ENCODE peak calls at places on chromosomes 16 and 17, in four cellular contexts. B is mesenchymal stem cell, I is H1, M is HCT116. A is an unnamed sample.

GRCh38 chr16:87263418-87264052 is 53.7 kb downstream of the C16orf95 start:
- DNase-seq in M (peak; percentile 79), I (no peak), B (no peak), A (no peak)

GRCh38 chr16:75948441-75948840 is 222.2 kb upstream of the CPHXL start:
- DNase-seq in M (no peak), I (no peak), B (no peak), A (no peak)

GRCh38 chr17:6677158-6677831 is 25.7 kb downstream of the C17orf100 start:
- DNase-seq in I (no peak), M (no peak), B (peak; percentile 9), A (no peak)

GRCh38 chr17:234163-235047 is 53.0 kb upstream of the DOC2B start:
- DNase-seq in I (no peak), M (no peak), B (no peak), A (no peak)

GRCh38 chr16:85245307-85246172 is 133.3 kb upstream of the CIBAR2 start:
- DNase-seq in B (peak; percentile 87), I (no peak), M (peak; percentile 57), A (no peak)

GRCh38 chr17:37064166-37064565 is 115.4 kb downstream of the AATF start:
- DNase-seq in I (no peak), B (no peak), M (no peak), A (no peak)

GRCh38 chr17:37361543-37361942 is 14.2 kb upstream of the C17orf78 start:
- DNase-seq in I (no peak), B (no peak), M (no peak), A (no peak)

GRCh38 chr17:61551255-61551742 is 39.7 kb downstream of the NACA2 start:
- DNase-seq in B (peak; percentile 57), I (no peak), M (peak; percentile 59), A (no peak)

GRCh38 chr16:3074860-3075545 is 9.6 kb downstream of the IL32 start:
- DNase-seq in M (no peak), I (no peak), B (no peak), A (no peak)

GRCh38 chr17:29763273-29763672 is 140.6 kb upstream of the CORO6 start:
- DNase-seq in I (no peak), B (no peak), M (no peak), A (no peak)
- H3K27ac ChIP-seq in I (no peak overlapping the region), B (no peak overlapping the region), M (no peak overlapping the region), A (no peak overlapping the region)

DNA sequence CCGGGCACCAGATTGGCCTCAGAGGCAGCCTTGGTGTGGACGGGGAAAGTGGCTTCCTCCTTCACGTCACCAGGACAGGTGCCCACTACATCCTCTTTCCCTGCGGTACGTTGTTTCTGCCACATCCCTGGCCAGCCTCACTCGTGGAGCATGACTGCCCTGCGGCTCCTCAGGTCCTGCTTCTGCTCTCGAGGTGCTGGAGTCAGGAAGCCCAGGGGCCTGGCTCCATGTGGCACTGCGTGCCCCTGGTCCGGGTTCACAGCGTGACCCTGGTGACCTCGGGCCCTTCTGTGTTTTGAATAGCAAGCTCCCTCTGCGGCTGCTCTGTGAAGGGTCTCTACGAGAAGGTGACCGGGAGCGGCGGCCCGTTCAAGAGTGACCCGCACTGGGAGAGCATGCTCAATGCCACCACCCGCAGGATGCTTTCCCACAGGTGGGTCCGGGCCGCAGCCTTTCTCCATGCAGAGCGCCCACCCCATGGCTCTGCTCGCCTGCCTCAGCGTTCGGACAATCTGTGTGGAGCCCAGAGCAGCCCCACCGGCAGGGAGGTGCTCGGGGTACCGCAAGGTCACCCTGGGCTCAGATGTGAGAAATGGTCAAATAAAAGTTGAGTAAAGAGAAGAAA is 13.5 kb downstream of the RGS11 start:
- DNase-seq in B (no peak), I (no peak), M (no peak), A (no peak)
- H3K36me3 ChIP-seq in B (peaks cover 70% of the 10 kb centered on the region), I (peaks cover 8% of the 10 kb centered on the region), M (no peaks in the 10 kb centered on the region), A (peaks cover 24% of the 10 kb centered on the region)

GRCh38 chr16:23394141-23394540 is 58.8 kb downstream of the COG7 start:
- DNase-seq in M (no peak), B (no peak), I (no peak), A (no peak)

GRCh38 chr16:23392223-23392600 is 60.8 kb downstream of the COG7 start:
- DNase-seq in I (no peak), B (no peak), M (no peak), A (no peak)

GRCh38 chr16:23389201-23389600 is 63.8 kb downstream of the COG7 start:
- DNase-seq in B (no peak), I (no peak), M (no peak), A (no peak)

GRCh38 chr16:23388786-23389185 is 64.2 kb downstream of the COG7 start:
- DNase-seq in I (no peak), B (no peak), M (no peak), A (no peak)

GRCh38 chr16:23391381-23392222 is 61.4 kb downstream of the COG7 start:
- DNase-seq in M (no peak), I (no peak), B (no peak), A (no peak)
- H3K27ac ChIP-seq in M (no peak overlapping the region), I (no peak overlapping the region), B (no peak overlapping the region), A (no peak overlapping the region)

GRCh38 chr17:42493324-42493723 is 34.6 kb downstream of the ATP6V0A1 start:
- DNase-seq in I (no peak), M (no peak), B (no peak), A (no peak)

GRCh38 chr17:42485680-42486079 is 27.0 kb downstream of the ATP6V0A1 start:
- DNase-seq in I (no peak), B (peak; percentile 26), M (no peak), A (no peak)

GRCh38 chr17:42484304-42484703 is 25.6 kb downstream of the ATP6V0A1 start:
- DNase-seq in I (no peak), B (no peak), M (no peak), A (no peak)

GRCh38 chr17:42488032-42488431 is 29.4 kb downstream of the ATP6V0A1 start:
- DNase-seq in B (no peak), M (no peak), I (no peak), A (no peak)
- H3K36me3 ChIP-seq in B (peaks cover 37% of the 10 kb centered on the region), M (peaks cover 35% of the 10 kb centered on the region), I (peaks cover 60% of the 10 kb centered on the region), A (peaks cover 15% of the 10 kb centered on the region)

GRCh38 chr17:77882481-77883212 is 75.9 kb upstream of the TNRC6C start:
- DNase-seq in B (peak; percentile 57), I (no peak), M (no peak), A (no peak)
- H3K27ac ChIP-seq in B (no peak overlapping the region), I (no peak overlapping the region), M (no peak overlapping the region), A (no peak overlapping the region)

GRCh38 chr17:42853968-42854790 is 3.2 kb downstream of the AOC3 start:
- DNase-seq in M (no peak), B (no peak), I (no peak), A (no peak)
- H3K36me3 ChIP-seq in M (no peaks in the 10 kb centered on the region), B (no peaks in the 10 kb centered on the region), I (no peaks in the 10 kb centered on the region), A (no peaks in the 10 kb centered on the region)

DNA sequence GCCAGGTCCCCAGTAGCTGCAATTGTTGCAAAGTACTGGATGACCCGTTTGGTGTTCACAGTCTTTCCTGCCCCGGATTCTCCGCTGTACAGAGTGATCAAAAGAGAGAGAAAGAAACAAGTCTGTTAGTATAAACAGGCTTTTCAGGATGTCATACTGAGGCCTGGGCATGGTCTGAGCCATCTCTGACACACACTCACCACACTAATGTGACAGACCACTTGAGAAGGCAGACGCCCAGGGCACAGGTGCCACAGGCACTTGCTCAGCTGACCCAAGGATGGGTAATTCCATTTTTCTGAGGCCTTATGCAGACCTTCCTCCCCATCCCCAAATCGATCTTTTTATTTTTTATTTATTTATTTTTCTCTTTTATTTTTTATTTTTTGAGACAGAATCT is 7.5 kb downstream of the MYH3 start:
- DNase-seq in I (no peak), B (no peak), M (no peak), A (no peak)
- H3K27ac ChIP-seq in I (no peak overlapping the region), B (no peak overlapping the region), M (no peak overlapping the region), A (no peak overlapping the region)

GRCh38 chr17:73209436-73209835 is 16.6 kb downstream of the COG1 start:
- DNase-seq in B (no peak), I (no peak), M (no peak), A (no peak)
- H3K36me3 ChIP-seq in B (peaks cover 34% of the 10 kb centered on the region), I (peaks cover 56% of the 10 kb centered on the region), M (peaks cover 46% of the 10 kb centered on the region), A (peaks cover 18% of the 10 kb centered on the region)

DNA sequence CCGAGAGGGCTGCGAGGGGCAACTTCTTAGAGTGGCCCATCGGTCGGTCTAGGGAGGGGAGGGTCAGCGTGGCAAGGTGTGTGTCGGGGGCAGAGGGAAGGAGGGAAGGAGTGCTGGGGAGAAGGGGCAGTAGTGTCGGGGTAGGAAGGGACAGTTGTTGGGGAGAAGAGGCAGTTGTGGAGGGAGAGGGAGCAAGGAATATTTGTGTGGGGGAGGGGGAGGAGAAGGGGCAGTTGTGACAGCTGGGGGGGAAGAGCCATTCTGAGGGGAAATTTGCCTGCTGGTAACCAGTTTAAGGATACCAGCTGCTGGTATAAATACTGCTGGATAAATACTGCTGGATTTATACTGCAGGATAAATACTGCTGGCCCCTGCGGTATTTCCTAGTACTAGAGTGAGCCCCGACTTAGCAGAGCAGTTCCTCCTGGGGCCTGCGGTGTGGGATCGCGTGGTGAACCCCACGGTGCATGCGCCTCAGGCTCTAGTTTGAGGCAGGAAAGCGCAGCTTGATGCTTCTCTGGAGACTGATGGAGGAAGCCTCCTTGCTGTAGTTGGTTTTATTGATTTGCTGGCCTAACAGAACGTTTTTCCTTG is 309 bp downstream of the DNAH2 start:
- DNase-seq in M (no peak), B (peak; percentile 56), I (no peak), A (no peak)
- H3K27ac ChIP-seq in M (peak overlapping the region; percentile 70), B (no peak overlapping the region), I (no peak overlapping the region), A (no peak overlapping the region)

GRCh38 chr16:30753596-30753995 is 5.4 kb downstream of the PHKG2 start:
- DNase-seq in B (no peak), M (no peak), I (no peak), A (no peak)
- H3K36me3 ChIP-seq in B (peaks cover 51% of the 10 kb centered on the region), M (peaks cover 19% of the 10 kb centered on the region), I (peaks cover 29% of the 10 kb centered on the region), A (peaks cover 18% of the 10 kb centered on the region)